ENCODE peak calls at places on chromosomes 2 and 18, in eight cellular contexts. One of them, this sample, is unnamed.

GRCh38 chr2:164560181-164560792 is 61.0 kb downstream of the GRB14 start:
- DNase-seq in HepG2: peak; percentile 49
- DNase-seq in NT2/D1: no peak
- DNase-seq in sigmoid colon: no peak
- DNase-seq in ovary: no peak
- DNase-seq in CD8-positive, alpha-beta T cell: no peak
- DNase-seq in PC-3: peak; percentile 60
- DNase-seq in gastrocnemius medialis: no peak
- DNase-seq in this sample: no peak

GRCh38 chr2:37020887-37021796 is 54.8 kb upstream of the STRN start:
- DNase-seq in HepG2: no peak
- DNase-seq in NT2/D1: no peak
- DNase-seq in sigmoid colon: no peak
- DNase-seq in ovary: no peak
- DNase-seq in CD8-positive, alpha-beta T cell: no peak
- DNase-seq in PC-3: no peak
- DNase-seq in gastrocnemius medialis: no peak
- DNase-seq in this sample: no peak

GRCh38 chr2:74532222-74532621 is 2.5 kb downstream of the HTRA2 start:
- DNase-seq in HepG2: peak; percentile 68
- DNase-seq in NT2/D1: no peak
- DNase-seq in sigmoid colon: no peak
- DNase-seq in ovary: no peak
- DNase-seq in CD8-positive, alpha-beta T cell: no peak
- DNase-seq in PC-3: peak; percentile 54
- DNase-seq in gastrocnemius medialis: no peak
- DNase-seq in this sample: no peak

GRCh38 chr2:30269771-30270145 is 38.4 kb downstream of the LBH start:
- DNase-seq in HepG2: no peak
- DNase-seq in NT2/D1: no peak
- DNase-seq in sigmoid colon: no peak
- DNase-seq in ovary: no peak
- DNase-seq in CD8-positive, alpha-beta T cell: no peak
- DNase-seq in PC-3: no peak
- DNase-seq in gastrocnemius medialis: no peak
- DNase-seq in this sample: no peak

GRCh38 chr2:64404002-64404731 is 49.8 kb upstream of the LGALSL start:
- DNase-seq in HepG2: peak; percentile 77
- DNase-seq in NT2/D1: peak; percentile 76
- DNase-seq in sigmoid colon: peak; percentile 90
- DNase-seq in ovary: peak; percentile 91
- DNase-seq in CD8-positive, alpha-beta T cell: no peak
- DNase-seq in PC-3: peak; percentile 88
- DNase-seq in gastrocnemius medialis: peak; percentile 73
- DNase-seq in this sample: peak; percentile 80

GRCh38 chr2:26000561-26001211 is 18.4 kb upstream of the KIF3C start:
- DNase-seq in HepG2: peak; percentile 79
- DNase-seq in NT2/D1: no peak
- DNase-seq in sigmoid colon: no peak
- DNase-seq in ovary: no peak
- DNase-seq in CD8-positive, alpha-beta T cell: no peak
- DNase-seq in PC-3: no peak
- DNase-seq in gastrocnemius medialis: peak; percentile 93
- DNase-seq in this sample: no peak

GRCh38 chr18:7117390-7118355 is at the start of gene LAMA1:
- DNase-seq in HepG2: no peak
- DNase-seq in NT2/D1: peak; percentile 23
- DNase-seq in sigmoid colon: no peak
- DNase-seq in ovary: peak; percentile 24
- DNase-seq in CD8-positive, alpha-beta T cell: no peak
- DNase-seq in PC-3: no peak
- DNase-seq in gastrocnemius medialis: no peak
- DNase-seq in this sample: peak; percentile 95

GRCh38 chr18:998976-999375 is 94.3 kb downstream of the ADCYAP1 start:
- DNase-seq in HepG2: no peak
- DNase-seq in NT2/D1: no peak
- DNase-seq in sigmoid colon: no peak
- DNase-seq in ovary: no peak
- DNase-seq in CD8-positive, alpha-beta T cell: no peak
- DNase-seq in PC-3: no peak
- DNase-seq in gastrocnemius medialis: no peak
- DNase-seq in this sample: no peak

GRCh38 chr2:158153270-158154015 is 51.8 kb downstream of the UPP2 start:
- DNase-seq in HepG2: no peak
- DNase-seq in NT2/D1: no peak
- DNase-seq in sigmoid colon: no peak
- DNase-seq in ovary: no peak
- DNase-seq in CD8-positive, alpha-beta T cell: no peak
- DNase-seq in PC-3: no peak
- DNase-seq in gastrocnemius medialis: no peak
- DNase-seq in this sample: no peak

GRCh38 chr2:222427606-222428320 is 3.4 kb downstream of the SGPP2 start:
- DNase-seq in HepG2: no peak
- DNase-seq in NT2/D1: no peak
- DNase-seq in sigmoid colon: no peak
- DNase-seq in ovary: no peak
- DNase-seq in CD8-positive, alpha-beta T cell: no peak
- DNase-seq in PC-3: no peak
- DNase-seq in gastrocnemius medialis: no peak
- DNase-seq in this sample: no peak

GRCh38 chr2:129884221-129884786 is 95.2 kb upstream of the RAB6C start:
- DNase-seq in HepG2: no peak
- DNase-seq in NT2/D1: no peak
- DNase-seq in sigmoid colon: no peak
- DNase-seq in ovary: no peak
- DNase-seq in CD8-positive, alpha-beta T cell: no peak
- DNase-seq in PC-3: no peak
- DNase-seq in gastrocnemius medialis: no peak
- DNase-seq in this sample: no peak

GRCh38 chr18:57077786-57078552 is 68.9 kb upstream of the BOD1L2 start:
- DNase-seq in HepG2: no peak
- DNase-seq in NT2/D1: no peak
- DNase-seq in sigmoid colon: no peak
- DNase-seq in ovary: no peak
- DNase-seq in CD8-positive, alpha-beta T cell: no peak
- DNase-seq in PC-3: no peak
- DNase-seq in gastrocnemius medialis: no peak
- DNase-seq in this sample: no peak

GRCh38 chr2:128868686-128869551 is 550.3 kb upstream of the HS6ST1 start:
- DNase-seq in HepG2: no peak
- DNase-seq in NT2/D1: no peak
- DNase-seq in sigmoid colon: no peak
- DNase-seq in ovary: no peak
- DNase-seq in CD8-positive, alpha-beta T cell: no peak
- DNase-seq in PC-3: no peak
- DNase-seq in gastrocnemius medialis: no peak
- DNase-seq in this sample: no peak

GRCh38 chr18:79397830-79398761 is 2.4 kb downstream of the NFATC1 start:
- DNase-seq in HepG2: no peak
- DNase-seq in NT2/D1: no peak
- DNase-seq in sigmoid colon: peak; percentile 65
- DNase-seq in ovary: no peak
- DNase-seq in CD8-positive, alpha-beta T cell: no peak
- DNase-seq in PC-3: no peak
- DNase-seq in gastrocnemius medialis: no peak
- DNase-seq in this sample: peak; percentile 74

GRCh38 chr2:38213619-38214018 is 137.7 kb upstream of the CYP1B1 start:
- DNase-seq in HepG2: no peak
- DNase-seq in NT2/D1: no peak
- DNase-seq in sigmoid colon: no peak
- DNase-seq in ovary: no peak
- DNase-seq in CD8-positive, alpha-beta T cell: no peak
- DNase-seq in PC-3: no peak
- DNase-seq in gastrocnemius medialis: no peak
- DNase-seq in this sample: no peak
- H3K36me3 ChIP-seq in HepG2: no peaks in the 10 kb centered on the region
- H3K36me3 ChIP-seq in NT2/D1: no peaks in the 10 kb centered on the region
- H3K36me3 ChIP-seq in sigmoid colon: no peaks in the 10 kb centered on the region
- H3K36me3 ChIP-seq in ovary: no peaks in the 10 kb centered on the region
- H3K36me3 ChIP-seq in CD8-positive, alpha-beta T cell: no peaks in the 10 kb centered on the region
- H3K36me3 ChIP-seq in PC-3: no peaks in the 10 kb centered on the region
- H3K36me3 ChIP-seq in gastrocnemius medialis: no peaks in the 10 kb centered on the region
- H3K36me3 ChIP-seq in this sample: no peaks in the 10 kb centered on the region

DNA sequence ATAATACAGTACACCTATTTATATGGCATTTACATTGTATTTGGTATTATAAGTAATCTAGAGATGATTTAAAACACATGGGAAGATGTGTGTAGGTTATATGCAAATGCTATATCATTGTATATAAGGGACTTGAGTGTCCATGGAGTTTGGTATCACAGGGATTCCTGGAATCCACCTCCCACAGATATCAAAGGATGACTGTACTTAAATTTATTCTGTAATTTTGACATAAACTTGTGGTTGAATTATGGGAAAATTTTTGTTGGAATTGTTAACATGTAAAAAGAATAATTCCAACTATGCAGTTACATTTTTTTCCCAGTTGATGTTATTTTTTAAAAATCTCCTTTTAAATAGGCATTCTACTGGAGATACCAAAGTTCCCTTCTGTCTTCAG is 24.0 kb downstream of the GLS start:
- DNase-seq in HepG2: no peak
- DNase-seq in NT2/D1: no peak
- DNase-seq in sigmoid colon: no peak
- DNase-seq in ovary: no peak
- DNase-seq in CD8-positive, alpha-beta T cell: no peak
- DNase-seq in PC-3: no peak
- DNase-seq in gastrocnemius medialis: no peak
- DNase-seq in this sample: no peak
- H3K36me3 ChIP-seq in HepG2: peaks cover 54% of the 10 kb centered on the region
- H3K36me3 ChIP-seq in NT2/D1: peaks cover 81% of the 10 kb centered on the region
- H3K36me3 ChIP-seq in sigmoid colon: peaks cover 46% of the 10 kb centered on the region
- H3K36me3 ChIP-seq in ovary: no peaks in the 10 kb centered on the region
- H3K36me3 ChIP-seq in CD8-positive, alpha-beta T cell: peaks cover 41% of the 10 kb centered on the region
- H3K36me3 ChIP-seq in PC-3: peaks cover 49% of the 10 kb centered on the region
- H3K36me3 ChIP-seq in gastrocnemius medialis: no peaks in the 10 kb centered on the region
- H3K36me3 ChIP-seq in this sample: peaks cover 1% of the 10 kb centered on the region

GRCh38 chr18:45859334-45859733 is 33.9 kb downstream of the SIGLEC15 start:
- DNase-seq in HepG2: no peak
- DNase-seq in NT2/D1: no peak
- DNase-seq in sigmoid colon: no peak
- DNase-seq in ovary: no peak
- DNase-seq in CD8-positive, alpha-beta T cell: no peak
- DNase-seq in PC-3: no peak
- DNase-seq in gastrocnemius medialis: no peak
- DNase-seq in this sample: no peak
- H3K36me3 ChIP-seq in HepG2: peaks cover 62% of the 10 kb centered on the region
- H3K36me3 ChIP-seq in NT2/D1: peaks cover 39% of the 10 kb centered on the region
- H3K36me3 ChIP-seq in sigmoid colon: peaks cover 89% of the 10 kb centered on the region
- H3K36me3 ChIP-seq in ovary: no peaks in the 10 kb centered on the region
- H3K36me3 ChIP-seq in CD8-positive, alpha-beta T cell: peaks cover 48% of the 10 kb centered on the region
- H3K36me3 ChIP-seq in PC-3: no peaks in the 10 kb centered on the region
- H3K36me3 ChIP-seq in gastrocnemius medialis: peaks cover 4% of the 10 kb centered on the region
- H3K36me3 ChIP-seq in this sample: peaks cover 1% of the 10 kb centered on the region

GRCh38 chr2:3211971-3212362 is 165.7 kb downstream of the EIPR1 start:
- DNase-seq in HepG2: no peak
- DNase-seq in NT2/D1: no peak
- DNase-seq in sigmoid colon: no peak
- DNase-seq in ovary: no peak
- DNase-seq in CD8-positive, alpha-beta T cell: no peak
- DNase-seq in PC-3: no peak
- DNase-seq in gastrocnemius medialis: no peak
- DNase-seq in this sample: no peak

GRCh38 chr2:3210257-3210656 is 167.4 kb downstream of the EIPR1 start:
- DNase-seq in HepG2: no peak
- DNase-seq in NT2/D1: no peak
- DNase-seq in sigmoid colon: no peak
- DNase-seq in ovary: no peak
- DNase-seq in CD8-positive, alpha-beta T cell: no peak
- DNase-seq in PC-3: no peak
- DNase-seq in gastrocnemius medialis: no peak
- DNase-seq in this sample: no peak

GRCh38 chr2:3212984-3213383 is 164.6 kb downstream of the EIPR1 start:
- DNase-seq in HepG2: no peak
- DNase-seq in NT2/D1: no peak
- DNase-seq in sigmoid colon: no peak
- DNase-seq in ovary: no peak
- DNase-seq in CD8-positive, alpha-beta T cell: no peak
- DNase-seq in PC-3: no peak
- DNase-seq in gastrocnemius medialis: no peak
- DNase-seq in this sample: no peak

GRCh38 chr2:3209258-3209657 is 168.4 kb downstream of the EIPR1 start:
- DNase-seq in HepG2: no peak
- DNase-seq in NT2/D1: no peak
- DNase-seq in sigmoid colon: no peak
- DNase-seq in ovary: no peak
- DNase-seq in CD8-positive, alpha-beta T cell: no peak
- DNase-seq in PC-3: no peak
- DNase-seq in gastrocnemius medialis: no peak
- DNase-seq in this sample: no peak

DNA sequence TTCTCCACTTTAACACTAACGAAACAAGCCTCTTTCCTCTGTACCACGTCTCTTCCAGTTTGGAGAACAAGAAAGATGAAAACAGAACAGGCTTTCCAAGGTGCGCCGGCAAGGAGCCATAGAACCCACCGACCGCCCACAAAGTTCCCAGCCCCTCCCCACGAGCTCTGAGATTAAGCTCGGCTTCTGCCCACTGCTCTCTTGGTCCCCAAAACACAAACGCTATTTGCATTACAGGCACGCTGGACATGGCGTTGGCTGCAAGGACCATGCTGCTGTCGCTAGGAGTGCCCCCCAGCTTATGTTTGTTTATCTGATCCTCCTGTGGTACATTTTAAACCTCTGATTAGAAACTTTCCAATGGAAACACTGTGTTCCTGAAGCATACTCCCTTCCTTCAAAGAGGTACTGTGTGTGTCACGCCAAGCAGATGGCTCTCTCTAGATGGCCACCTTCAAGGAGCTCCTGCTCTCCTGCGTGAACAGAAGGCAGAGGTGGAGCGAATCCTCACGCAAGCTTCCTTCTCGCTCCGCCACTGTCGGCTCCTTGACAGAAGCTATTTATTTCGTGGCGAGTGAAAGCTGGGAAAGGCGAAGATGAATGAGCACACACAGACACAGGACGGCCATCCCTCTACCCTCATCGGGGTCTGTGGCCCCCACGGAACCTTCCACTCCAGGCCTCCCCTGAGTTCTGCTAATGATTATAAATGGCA is 166.2 kb downstream of the EIPR1 start:
- DNase-seq in HepG2: no peak
- DNase-seq in NT2/D1: no peak
- DNase-seq in sigmoid colon: no peak
- DNase-seq in ovary: no peak
- DNase-seq in CD8-positive, alpha-beta T cell: no peak
- DNase-seq in PC-3: no peak
- DNase-seq in gastrocnemius medialis: no peak
- DNase-seq in this sample: no peak
- H3K36me3 ChIP-seq in HepG2: peaks cover 46% of the 10 kb centered on the region
- H3K36me3 ChIP-seq in NT2/D1: peaks cover 7% of the 10 kb centered on the region
- H3K36me3 ChIP-seq in sigmoid colon: peaks cover 4% of the 10 kb centered on the region
- H3K36me3 ChIP-seq in ovary: no peaks in the 10 kb centered on the region
- H3K36me3 ChIP-seq in CD8-positive, alpha-beta T cell: peaks cover 14% of the 10 kb centered on the region
- H3K36me3 ChIP-seq in PC-3: peaks cover 5% of the 10 kb centered on the region
- H3K36me3 ChIP-seq in gastrocnemius medialis: no peaks in the 10 kb centered on the region
- H3K36me3 ChIP-seq in this sample: no peaks in the 10 kb centered on the region

GRCh38 chr2:171553858-171554257 is 31.6 kb downstream of the CYBRD1 start:
- DNase-seq in HepG2: peak; percentile 94
- DNase-seq in NT2/D1: no peak
- DNase-seq in sigmoid colon: no peak
- DNase-seq in ovary: peak; percentile 45
- DNase-seq in CD8-positive, alpha-beta T cell: no peak
- DNase-seq in PC-3: no peak
- DNase-seq in gastrocnemius medialis: no peak
- DNase-seq in this sample: peak; percentile 5
- H3K36me3 ChIP-seq in HepG2: no peaks in the 10 kb centered on the region
- H3K36me3 ChIP-seq in NT2/D1: peaks cover 13% of the 10 kb centered on the region
- H3K36me3 ChIP-seq in sigmoid colon: peaks cover 53% of the 10 kb centered on the region
- H3K36me3 ChIP-seq in ovary: no peaks in the 10 kb centered on the region
- H3K36me3 ChIP-seq in CD8-positive, alpha-beta T cell: no peaks in the 10 kb centered on the region
- H3K36me3 ChIP-seq in PC-3: no peaks in the 10 kb centered on the region
- H3K36me3 ChIP-seq in gastrocnemius medialis: no peaks in the 10 kb centered on the region
- H3K36me3 ChIP-seq in this sample: no peaks in the 10 kb centered on the region

GRCh38 chr18:2086439-2086838 is 484.9 kb downstream of the METTL4 start:
- DNase-seq in HepG2: no peak
- DNase-seq in NT2/D1: no peak
- DNase-seq in sigmoid colon: no peak
- DNase-seq in ovary: no peak
- DNase-seq in CD8-positive, alpha-beta T cell: no peak
- DNase-seq in PC-3: no peak
- DNase-seq in gastrocnemius medialis: no peak
- DNase-seq in this sample: no peak
- H3K36me3 ChIP-seq in HepG2: no peaks in the 10 kb centered on the region
- H3K36me3 ChIP-seq in NT2/D1: no peaks in the 10 kb centered on the region
- H3K36me3 ChIP-seq in sigmoid colon: no peaks in the 10 kb centered on the region
- H3K36me3 ChIP-seq in ovary: no peaks in the 10 kb centered on the region
- H3K36me3 ChIP-seq in CD8-positive, alpha-beta T cell: no peaks in the 10 kb centered on the region
- H3K36me3 ChIP-seq in PC-3: no peaks in the 10 kb centered on the region
- H3K36me3 ChIP-seq in gastrocnemius medialis: no peaks in the 10 kb centered on the region
- H3K36me3 ChIP-seq in this sample: no peaks in the 10 kb centered on the region